ENCODE peak calls at places on chromosomes 2 and 18, in eight cellular contexts. H is sigmoid colon, V is suprapubic skin, L is K562, B is GM23338, D is endothelial cell of umbilical vein, S is upper lobe of left lung, X is HCT116. N is an unnamed sample.

GRCh38 chr18:10228380-10228779 is 226.1 kb upstream of the APCDD1 start:
- DNase-seq in B (no peak), X (no peak), H (no peak), V (no peak), D (peak), S (no peak), L (no peak), N (no peak)

GRCh38 chr2:20424300-20425290 is 22.3 kb upstream of the RHOB start:
- DNase-seq in L (peak), S (peak), D (peak), X (no peak), B (peak), H (peak), V (peak), N (no peak)

GRCh38 chr2:189267925-189268579 is 88.5 kb upstream of the COL5A2 start:
- DNase-seq in B (no peak), X (no peak), S (no peak), H (no peak), D (peak), V (no peak), L (no peak), N (no peak)

GRCh38 chr2:40584432-40584831 is 132.5 kb upstream of the SLC8A1 start:
- DNase-seq in S (no peak), V (no peak), H (no peak), D (peak), X (no peak), L (no peak), B (no peak), N (no peak)

GRCh38 chr2:158729873-158730620 is 65.1 kb upstream of the DAPL1 start:
- DNase-seq in B (no peak), H (no peak), V (no peak), S (no peak), D (no peak), X (no peak), L (no peak), N (no peak)

GRCh38 chr2:188475945-188476344 is 184.3 kb downstream of the GULP1 start:
- DNase-seq in D (no peak), S (no peak), V (no peak), X (no peak), L (no peak), H (no peak), B (no peak), N (no peak)

GRCh38 chr2:158825021-158825420 is 29.9 kb downstream of the DAPL1 start:
- DNase-seq in X (no peak), S (no peak), L (no peak), B (no peak), D (no peak), H (no peak), V (no peak), N (no peak)

GRCh38 chr2:48844418-48845155 is 89.1 kb upstream of the LHCGR start:
- DNase-seq in B (no peak), L (no peak), H (no peak), S (no peak), X (no peak), V (no peak), D (no peak), N (no peak)

GRCh38 chr18:79585395-79586370 is 93.9 kb upstream of the CTDP1 start:
- DNase-seq in D (no peak), S (no peak), X (no peak), H (peak), V (peak), L (peak), B (no peak), N (no peak)

GRCh38 chr18:21064347-21064746 is 47.3 kb downstream of the ROCK1 start:
- DNase-seq in L (no peak), V (no peak), B (no peak), X (no peak), D (no peak), S (no peak), H (no peak), N (no peak)

GRCh38 chr2:99448556-99448955 is 41.3 kb downstream of the REV1 start:
- DNase-seq in B (no peak), D (peak), L (no peak), S (no peak), H (no peak), V (no peak), X (no peak), N (no peak)

GRCh38 chr2:79630060-79630459 is 117.2 kb downstream of the CTNNA2 start:
- DNase-seq in X (no peak), S (peak), B (peak), D (no peak), L (no peak), V (no peak), H (no peak), N (no peak)

GRCh38 chr2:7379799-7380198 is 462.6 kb downstream of the RNF144A start:
- DNase-seq in X (no peak), V (no peak), L (no peak), S (peak), D (no peak), H (no peak), B (peak), N (no peak)

GRCh38 chr2:239253264-239253663 is 147.6 kb downstream of the HDAC4 start:
- DNase-seq in D (no peak), B (no peak), S (no peak), L (no peak), V (no peak), H (no peak), X (no peak), N (no peak)

GRCh38 chr2:239253705-239254104 is 147.1 kb downstream of the HDAC4 start:
- DNase-seq in L (no peak), X (no peak), B (no peak), S (no peak), V (peak), D (no peak), H (no peak), N (no peak)

GRCh38 chr2:239250216-239251071 is 150.4 kb downstream of the HDAC4 start:
- DNase-seq in L (no peak), V (peak), S (no peak), H (peak), B (no peak), X (no peak), D (no peak), N (no peak)

GRCh38 chr2:239251971-239252370 is 148.8 kb downstream of the HDAC4 start:
- DNase-seq in H (peak), L (no peak), B (no peak), D (no peak), X (no peak), S (no peak), V (peak), N (no peak)

DNA sequence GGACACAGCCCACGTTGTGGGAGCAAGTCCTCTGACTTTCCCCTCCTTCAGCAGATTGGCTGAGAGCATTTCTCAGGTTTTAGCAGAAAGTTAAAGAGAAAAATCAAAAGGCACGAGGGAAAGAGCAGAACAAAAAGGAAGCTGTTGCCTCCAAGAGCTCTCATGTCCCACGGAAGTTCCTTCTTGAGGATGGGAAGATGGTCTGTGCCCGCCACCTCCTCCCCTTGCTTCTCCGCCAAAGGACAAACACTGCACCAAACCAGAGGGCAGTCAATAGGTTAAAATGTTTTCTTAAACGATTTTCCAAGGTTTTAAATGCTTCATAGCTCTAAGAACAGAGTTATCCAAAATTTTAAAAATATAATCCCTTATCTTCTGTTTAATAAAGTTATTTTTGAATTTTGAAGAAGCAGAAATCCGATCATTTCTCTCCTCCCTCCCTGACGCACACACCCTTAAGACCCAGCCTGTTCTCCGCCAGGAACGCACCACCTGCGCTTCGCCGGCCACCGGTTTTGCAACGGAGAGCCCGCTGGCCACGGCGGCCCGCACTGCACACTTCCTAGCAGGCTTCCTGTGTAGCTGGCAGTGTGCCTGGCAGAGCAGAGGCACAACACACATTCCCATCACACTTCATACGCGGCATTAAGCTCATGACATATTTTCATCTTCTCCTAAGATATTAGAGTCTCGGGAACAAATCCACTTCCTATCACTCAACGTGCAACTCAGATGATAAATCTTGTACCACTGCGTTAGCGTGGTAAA is 148.2 kb downstream of the HDAC4 start:
- DNase-seq in V (peak), X (no peak), B (no peak), D (peak), L (no peak), H (peak), S (peak), N (no peak)
- TF ChIP-seq POLR2AphosphoS5 in V (no peak), X (no peak), B (no peak), D (no peak), L (no peak), H (peak), S (peak), N (no peak)

GRCh38 chr18:76259012-76259568 is 236.0 kb downstream of the ZNF516 start:
- DNase-seq in D (no peak), L (no peak), S (no peak), B (peak), X (no peak), V (no peak), H (no peak), N (no peak)
- TF ChIP-seq CTCF in D (no peak), L (no peak), S (no peak), B (peak), X (no peak), V (no peak), H (no peak), N (no peak)

GRCh38 chr2:221521261-221521845 is 50.8 kb downstream of the EPHA4 start:
- DNase-seq in L (no peak), D (no peak), V (no peak), S (no peak), X (no peak), H (no peak), B (no peak), N (no peak)

GRCh38 chr2:221514305-221515040 is 57.6 kb downstream of the EPHA4 start:
- DNase-seq in V (no peak), S (no peak), X (no peak), L (no peak), H (no peak), D (no peak), B (no peak), N (no peak)

GRCh38 chr2:221518937-221519635 is 53.0 kb downstream of the EPHA4 start:
- DNase-seq in X (no peak), D (no peak), V (no peak), H (no peak), S (no peak), B (no peak), L (no peak), N (no peak)

GRCh38 chr2:221518201-221518936 is 53.7 kb downstream of the EPHA4 start:
- DNase-seq in H (no peak), L (no peak), S (peak), X (no peak), D (peak), V (no peak), B (no peak), N (no peak)

DNA sequence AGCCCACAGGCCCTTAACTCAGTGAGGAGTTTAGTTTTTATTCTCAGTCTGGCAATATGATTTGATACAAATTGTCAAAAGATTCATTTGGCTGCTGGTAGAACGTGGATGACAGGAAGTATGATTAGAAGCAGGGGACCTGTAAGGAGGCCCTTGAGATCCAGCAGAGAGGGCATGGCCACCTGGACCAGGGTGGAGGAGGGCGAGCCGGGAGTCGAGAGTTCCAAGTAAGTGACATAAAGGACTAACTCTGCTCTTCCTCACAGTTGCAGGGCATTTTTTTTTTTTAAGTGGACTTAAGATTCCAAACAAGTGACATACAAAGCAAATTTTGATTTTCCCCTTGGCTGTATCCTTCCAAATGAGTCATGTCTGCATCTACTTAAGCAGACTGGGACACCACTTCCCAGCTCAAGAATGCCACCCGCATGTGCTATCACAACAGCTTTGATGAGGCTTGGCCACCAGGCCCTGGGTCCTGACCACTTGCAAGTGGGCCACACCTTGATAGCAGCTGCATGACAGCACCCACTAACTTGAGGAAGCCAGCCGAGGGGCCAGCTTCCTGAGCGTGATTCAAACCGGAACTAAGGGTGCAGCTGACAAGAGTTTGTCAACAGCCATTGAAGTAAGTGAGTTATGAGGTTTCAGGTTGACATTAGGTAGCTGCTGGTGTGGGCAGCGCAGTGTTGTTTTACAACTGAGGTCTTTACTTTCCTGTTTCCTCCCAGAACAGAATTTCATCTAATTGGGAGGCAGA is 54.6 kb downstream of the EPHA4 start:
- DNase-seq in H (no peak), X (peak), L (no peak), D (peak), V (no peak), B (no peak), S (peak), N (no peak)
- TF ChIP-seq POLR2AphosphoS5 in H (no peak), X (no peak), L (no peak), D (peak), V (no peak), B (no peak), S (peak), N (no peak)

DNA sequence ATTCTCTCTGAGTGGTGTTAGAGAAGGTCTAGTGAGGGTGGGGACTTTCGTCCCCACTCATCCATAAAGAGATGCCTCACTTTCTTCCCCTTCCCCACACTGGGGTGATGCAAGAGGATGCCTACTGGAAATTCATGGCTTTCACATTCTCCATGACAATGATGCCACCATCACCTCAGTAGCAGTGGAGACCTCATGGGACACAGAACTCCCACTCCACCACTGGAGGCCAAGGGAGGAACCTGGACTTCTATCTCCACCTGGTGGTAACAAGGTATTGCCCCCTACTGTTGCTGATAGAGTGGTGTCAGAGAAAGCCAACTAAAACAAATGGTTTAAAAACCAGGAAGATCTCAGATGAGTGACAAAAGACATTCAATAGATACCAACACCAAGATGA is 110.9 kb downstream of the INHBB start:
- DNase-seq in D (no peak), H (no peak), X (no peak), V (no peak), L (peak), B (peak), S (no peak), N (no peak)
- TF ChIP-seq CTCF in D (no peak), H (no peak), X (peak), V (no peak), L (peak), B (peak), S (no peak), N (no peak)

DNA sequence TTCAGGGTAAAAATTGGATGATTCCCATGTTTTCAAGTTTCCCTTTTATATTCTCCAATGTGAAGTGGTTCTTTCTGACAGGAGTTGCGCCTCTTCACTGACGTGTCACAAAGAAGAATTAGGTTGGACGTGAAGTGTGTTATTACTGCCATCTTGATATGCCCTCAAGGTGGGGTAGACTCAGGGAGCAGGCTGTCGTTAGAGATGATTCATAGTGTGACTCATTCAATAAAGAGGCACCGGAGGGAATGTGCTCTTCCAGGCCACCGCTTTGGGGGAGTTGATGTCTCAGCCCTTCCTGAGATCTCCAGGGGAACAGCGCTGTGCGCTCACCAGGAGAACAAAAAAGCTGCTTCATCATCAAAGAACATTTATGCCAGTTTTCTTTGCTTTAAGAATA is 3.6 kb upstream of the DGKD start:
- DNase-seq in H (no peak), L (peak), B (no peak), V (no peak), D (peak), S (peak), X (peak), N (peak)
- TF ChIP-seq POLR2AphosphoS5 in H (no peak), L (no peak), B (no peak), V (no peak), D (no peak), S (no peak), X (peak), N (peak)

GRCh38 chr18:26621161-26622026 is 73.0 kb upstream of the KCTD1 start:
- DNase-seq in L (peak), S (peak), V (no peak), D (peak), H (no peak), X (peak), B (peak), N (peak)
- TF ChIP-seq CTCF in L (peak), S (peak), V (peak), D (peak), H (peak), X (peak), B (peak), N (no peak)

GRCh38 chr2:28387082-28387960 is 5.3 kb upstream of the FOSL2 start:
- DNase-seq in V (no peak), S (no peak), H (no peak), D (peak), X (no peak), B (no peak), L (no peak), N (no peak)

GRCh38 chr2:28380185-28380584 is 12.5 kb upstream of the FOSL2 start:
- DNase-seq in B (no peak), L (no peak), X (no peak), D (no peak), H (no peak), V (no peak), S (no peak), N (no peak)

GRCh38 chr2:28378679-28379392 is 13.8 kb upstream of the FOSL2 start:
- DNase-seq in H (no peak), B (no peak), V (no peak), D (no peak), X (no peak), L (no peak), S (no peak), N (no peak)

GRCh38 chr2:28381225-28382180 is 11.2 kb upstream of the FOSL2 start:
- DNase-seq in D (no peak), L (no peak), S (no peak), H (no peak), X (no peak), B (no peak), V (no peak), N (no peak)

GRCh38 chr2:28382755-28383154 is 9.9 kb upstream of the FOSL2 start:
- DNase-seq in V (no peak), X (no peak), H (no peak), S (no peak), B (no peak), D (no peak), L (no peak), N (no peak)
- TF ChIP-seq POLR2AphosphoS5 in V (no peak), X (no peak), H (no peak), S (no peak), B (no peak), D (no peak), L (no peak), N (no peak)

DNA sequence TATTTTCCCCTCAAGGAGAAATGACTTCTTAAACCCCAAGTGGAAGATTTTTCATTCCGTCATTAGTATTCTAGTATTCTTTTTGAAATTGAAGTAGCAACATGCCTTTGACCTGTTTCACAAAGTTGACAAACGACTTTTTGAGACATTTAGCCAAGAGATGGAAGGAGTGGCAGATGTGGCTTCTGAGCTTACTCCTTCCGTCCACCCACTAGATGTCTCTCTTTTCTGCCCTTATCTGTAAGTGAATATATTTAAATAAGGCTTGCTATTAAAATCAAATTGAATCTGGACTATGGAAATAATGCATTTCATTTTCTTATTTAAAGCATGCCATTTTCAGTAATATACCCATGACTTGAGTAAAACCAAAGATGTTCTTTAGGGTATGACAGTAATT is 74.1 kb downstream of the ACTR3 start:
- DNase-seq in S (no peak), H (no peak), L (no peak), B (no peak), D (no peak), X (no peak), V (no peak), N (no peak)
- TF ChIP-seq CTCF in S (no peak), H (no peak), L (no peak), B (peak), D (no peak), X (no peak), V (no peak), N (no peak)

GRCh38 chr18:28736951-28737350 is 560.0 kb upstream of the CDH2 start:
- DNase-seq in B (no peak), S (no peak), D (no peak), L (no peak), V (no peak), H (no peak), X (no peak), N (no peak)
- TF ChIP-seq POLR2AphosphoS5 in B (no peak), S (no peak), D (no peak), L (no peak), V (no peak), H (no peak), X (no peak), N (no peak)

DNA sequence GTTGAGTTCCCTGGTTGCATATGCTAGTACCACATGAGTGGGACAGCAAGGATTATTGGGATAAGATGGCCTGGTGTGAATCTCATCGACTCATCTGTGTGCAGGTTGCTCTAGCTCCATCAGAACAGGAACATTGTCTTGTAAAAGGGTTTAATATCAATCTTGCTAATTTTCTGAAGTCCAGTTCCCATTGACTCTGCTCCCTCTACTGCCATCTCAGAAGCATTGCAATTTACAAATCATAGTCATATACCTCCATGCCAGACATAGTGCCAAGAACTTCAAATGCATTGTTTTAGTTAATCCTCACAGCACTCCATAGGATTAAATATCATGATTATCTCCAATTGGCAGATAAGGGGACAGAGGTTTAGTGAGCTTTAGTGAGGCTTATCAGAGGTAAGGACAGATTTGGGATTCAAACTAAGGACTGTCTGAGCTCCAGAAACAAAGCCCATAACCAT is 4.8 kb upstream of the STAT4 start:
- DNase-seq in L (peak), B (no peak), D (peak), H (no peak), X (peak), S (no peak), V (no peak), N (no peak)
- TF ChIP-seq CTCF in L (peak), B (peak), D (peak), H (no peak), X (peak), S (peak), V (peak), N (peak)